ENCODE peak calls at places on chromosomes 2 and 18, in four cellular contexts. F, N, S and O are unnamed samples.

GRCh38 chr18:49277395-49278036 is 182.9 kb downstream of the DYM start:
- DNase-seq in F (no peak), N (no peak), S (no peak), O (no peak)

GRCh38 chr2:12504443-12504842 is 212.3 kb upstream of the TRIB2 start:
- DNase-seq in F (no peak), N (no peak), S (no peak), O (no peak)

GRCh38 chr2:6556755-6557154 is 309.0 kb downstream of the CMPK2 start:
- DNase-seq in F (no peak), N (no peak), S (no peak), O (no peak)

GRCh38 chr2:135650721-135651120 is 90.9 kb upstream of the UBXN4 start:
- DNase-seq in F (no peak), N (no peak), S (no peak), O (no peak)

GRCh38 chr2:176088048-176088936 is 4.2 kb upstream of the HOXD13 start:
- DNase-seq in F (peak; percentile 53), N (no peak), S (peak; percentile 64), O (peak; percentile 66)

GRCh38 chr18:5488844-5489243 is 55.0 kb downstream of the EPB41L3 start:
- DNase-seq in F (no peak), N (no peak), S (no peak), O (no peak)

GRCh38 chr2:73156539-73157124 is 43.9 kb upstream of the RAB11FIP5 start:
- DNase-seq in F (peak; percentile 61), N (peak; percentile 58), S (peak; percentile 60), O (peak; percentile 45)

GRCh38 chr18:9696701-9697100 is 11.4 kb upstream of the RAB31 start:
- DNase-seq in F (no peak), N (no peak), S (no peak), O (no peak)

GRCh38 chr2:186535861-186536260 is 49.8 kb downstream of the ZC3H15 start:
- DNase-seq in F (no peak), N (no peak), S (no peak), O (no peak)

GRCh38 chr2:88809216-88809615 is 117.7 kb downstream of the RPIA start:
- DNase-seq in F (no peak), N (no peak), S (no peak), O (no peak)

GRCh38 chr2:156242874-156243273 is 89.6 kb downstream of the NR4A2 start:
- DNase-seq in F (no peak), N (no peak), S (no peak), O (no peak)

GRCh38 chr18:38940863-38941531 is 1375.4 kb upstream of the CELF4 start:
- DNase-seq in F (no peak), N (peak; percentile 1), S (no peak), O (no peak)

GRCh38 chr2:17910971-17911370 is 32.5 kb downstream of the KCNS3 start:
- DNase-seq in F (no peak), N (no peak), S (no peak), O (no peak)

GRCh38 chr2:151916632-151917031 is 88.4 kb upstream of the ARL5A start:
- DNase-seq in F (no peak), N (no peak), S (no peak), O (no peak)

GRCh38 chr2:189876271-189876670 is 92.0 kb downstream of the PMS1 start:
- DNase-seq in F (no peak), N (no peak), S (no peak), O (no peak)

GRCh38 chr2:7057865-7058400 is 140.7 kb downstream of the RNF144A start:
- DNase-seq in F (no peak), N (no peak), S (no peak), O (no peak)

GRCh38 chr2:100285691-100286090 is 36.6 kb downstream of the LONRF2 start:
- DNase-seq in F (no peak), N (no peak), S (no peak), O (no peak)

GRCh38 chr18:23194150-23194968 is 59.1 kb downstream of the CABLES1 start:
- DNase-seq in F (no peak), N (no peak), S (no peak), O (no peak)

GRCh38 chr2:100957971-100958653 is 44.0 kb upstream of the RPL31 start:
- DNase-seq in F (no peak), N (no peak), S (no peak), O (no peak)

GRCh38 chr2:48120112-48120511 is 213.8 kb upstream of the FBXO11 start:
- DNase-seq in F (no peak), N (no peak), S (no peak), O (no peak)

GRCh38 chr2:187302619-187303018 is 145.4 kb downstream of the CALCRL start:
- DNase-seq in F (no peak), N (no peak), S (no peak), O (no peak)

GRCh38 chr2:3692375-3692774 is 11.0 kb upstream of the DCDC2C start:
- DNase-seq in F (no peak), N (peak; percentile 40), S (no peak), O (no peak)

GRCh38 chr2:195531754-195532153 is 125.3 kb upstream of the SLC39A10 start:
- DNase-seq in F (no peak), N (no peak), S (no peak), O (no peak)

GRCh38 chr2:1656326-1656960 is 87.9 kb downstream of the PXDN start:
- DNase-seq in F (no peak), N (no peak), S (no peak), O (no peak)

GRCh38 chr2:30366199-30366691 is 80.8 kb upstream of the LCLAT1 start:
- DNase-seq in F (no peak), N (no peak), S (no peak), O (no peak)

GRCh38 chr18:70907673-70908072 is 618.8 kb downstream of the SOCS6 start:
- DNase-seq in F (no peak), N (peak; percentile 3), S (no peak), O (no peak)

GRCh38 chr2:231167745-231168459 is 30.5 kb upstream of the ARMC9 start:
- DNase-seq in F (no peak), N (no peak), S (no peak), O (no peak)

GRCh38 chr2:218264773-218265601 is 4.2 kb downstream of the GPBAR1 start:
- DNase-seq in F (no peak), N (no peak), S (no peak), O (peak; percentile 81)

GRCh38 chr2:30408961-30409387 is 38.1 kb upstream of the LCLAT1 start:
- DNase-seq in F (no peak), N (no peak), S (no peak), O (no peak)

GRCh38 chr2:202933139-202933510 is 21.1 kb downstream of the CARF start:
- DNase-seq in F (no peak), N (no peak), S (no peak), O (no peak)
- H3K27ac ChIP-seq in F (no peak overlapping the region), N (no peak overlapping the region), S (no peak overlapping the region), O (no peak overlapping the region)

GRCh38 chr2:68294913-68295312 is 24.8 kb downstream of the CNRIP1 start:
- DNase-seq in F (no peak), N (no peak), S (no peak), O (no peak)

GRCh38 chr2:68295523-68295922 is 24.2 kb downstream of the CNRIP1 start:
- DNase-seq in F (no peak), N (no peak), S (no peak), O (no peak)

GRCh38 chr2:68293024-68293423 is 26.7 kb downstream of the CNRIP1 start:
- DNase-seq in F (no peak), N (no peak), S (no peak), O (no peak)

GRCh38 chr2:68292108-68292710 is 27.5 kb downstream of the CNRIP1 start:
- DNase-seq in F (no peak), N (peak; percentile 34), S (no peak), O (no peak)

GRCh38 chr2:68294187-68294586 is 25.6 kb downstream of the CNRIP1 start:
- DNase-seq in F (no peak), N (no peak), S (no peak), O (no peak)
- TF ChIP-seq CTCF in F (no peak), N (no peak), S (no peak), O (no peak)

GRCh38 chr2:184596819-184597411 is 1.4 kb upstream of the ZNF804A start:
- DNase-seq in F (no peak), N (no peak), S (no peak), O (no peak)

GRCh38 chr2:184599054-184599874 is 935 bp downstream of the ZNF804A start:
- DNase-seq in F (no peak), N (no peak), S (no peak), O (no peak)

GRCh38 chr2:184598313-184599053 is at the start of gene ZNF804A:
- DNase-seq in F (peak; percentile 47), N (peak; percentile 12), S (peak; percentile 77), O (peak; percentile 27)

GRCh38 chr2:184597996-184598312 is 375 bp upstream of the ZNF804A start:
- DNase-seq in F (no peak), N (no peak), S (no peak), O (no peak)

GRCh38 chr2:184597571-184597980 is 753 bp upstream of the ZNF804A start:
- DNase-seq in F (peak; percentile 10), N (no peak), S (peak; percentile 52), O (no peak)
- H3K4me3 ChIP-seq in F (peak overlapping the region; percentile 69), N (peak overlapping the region; percentile 60), S (peak overlapping the region; percentile 63), O (peak overlapping the region; percentile 50)

GRCh38 chr18:35926884-35927283 is 45.6 kb upstream of the RMP24 start:
- DNase-seq in F (no peak), N (no peak), S (no peak), O (no peak)

GRCh38 chr18:35927431-35927830 is 45.0 kb upstream of the RMP24 start:
- DNase-seq in F (no peak), N (no peak), S (no peak), O (no peak)

GRCh38 chr18:35919179-35919578 is 53.3 kb upstream of the RMP24 start:
- DNase-seq in F (no peak), N (no peak), S (no peak), O (no peak)

GRCh38 chr18:35920623-35921022 is 51.9 kb upstream of the RMP24 start:
- DNase-seq in F (no peak), N (no peak), S (no peak), O (no peak)

DNA sequence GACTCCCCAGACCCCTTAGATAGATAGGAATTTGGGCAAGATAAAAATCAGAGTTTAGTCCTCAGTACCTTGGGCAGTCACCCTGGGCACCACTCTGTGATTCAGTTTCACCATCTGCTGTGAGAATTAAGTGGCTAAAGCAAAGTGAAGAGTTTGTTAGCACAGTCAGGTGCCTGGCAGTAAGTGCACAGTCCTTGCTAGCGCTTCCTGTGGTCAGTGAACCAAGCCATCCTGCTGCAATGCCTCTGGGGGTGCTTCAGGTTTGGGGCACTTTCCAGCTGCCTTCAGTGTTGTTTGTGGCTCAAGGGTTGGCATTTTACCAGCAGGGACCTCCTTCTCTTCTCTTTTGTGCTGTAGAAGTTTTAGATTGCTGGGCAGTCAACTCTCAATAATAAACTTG is 48.5 kb upstream of the RMP24 start:
- DNase-seq in F (no peak), N (no peak), S (no peak), O (no peak)
- H3K27ac ChIP-seq in F (no peak overlapping the region), N (no peak overlapping the region), S (no peak overlapping the region), O (no peak overlapping the region)

GRCh38 chr18:35026407-35027061 is 14.7 kb upstream of the MAPRE2 start:
- DNase-seq in F (no peak), N (no peak), S (no peak), O (no peak)
- TF ChIP-seq CTCF in F (peak; percentile 48), N (no peak), S (peak; percentile 24), O (no peak)